ENCODE peak calls at places on chromosomes 5 and 9, in ten cellular contexts. One of them, this sample, is unnamed.

GRCh38 chr5:41246376-41246775 is 33.0 kb upstream of the C6 start:
- DNase-seq in HCT116: peak; percentile 39
- DNase-seq in bronchial epithelial cell: peak; percentile 86
- DNase-seq in uterus: peak; percentile 32
- DNase-seq in ovary: no peak
- DNase-seq in transverse colon: no peak
- DNase-seq in heart left ventricle: peak; percentile 40
- DNase-seq in brain microvascular endothelial cell: peak; percentile 15
- DNase-seq in prostate gland: no peak
- DNase-seq in K562: no peak
- DNase-seq in this sample: no peak

GRCh38 chr5:146111409-146111808 is 6.0 kb upstream of the PLAC8L1 start:
- DNase-seq in HCT116: no peak
- DNase-seq in bronchial epithelial cell: no peak
- DNase-seq in uterus: no peak
- DNase-seq in ovary: no peak
- DNase-seq in transverse colon: no peak
- DNase-seq in heart left ventricle: no peak
- DNase-seq in brain microvascular endothelial cell: no peak
- DNase-seq in prostate gland: no peak
- DNase-seq in K562: peak; percentile 92
- DNase-seq in this sample: no peak

GRCh38 chr5:172640139-172640538 is 924 bp upstream of the NEURL1B start:
- DNase-seq in HCT116: no peak
- DNase-seq in bronchial epithelial cell: no peak
- DNase-seq in uterus: no peak
- DNase-seq in ovary: no peak
- DNase-seq in transverse colon: no peak
- DNase-seq in heart left ventricle: no peak
- DNase-seq in brain microvascular endothelial cell: no peak
- DNase-seq in prostate gland: no peak
- DNase-seq in K562: no peak
- DNase-seq in this sample: no peak

GRCh38 chr5:67771221-67771620 is 444.3 kb upstream of the PIK3R1 start:
- DNase-seq in HCT116: no peak
- DNase-seq in bronchial epithelial cell: no peak
- DNase-seq in uterus: no peak
- DNase-seq in ovary: no peak
- DNase-seq in transverse colon: no peak
- DNase-seq in heart left ventricle: no peak
- DNase-seq in brain microvascular endothelial cell: no peak
- DNase-seq in prostate gland: no peak
- DNase-seq in K562: no peak
- DNase-seq in this sample: no peak

GRCh38 chr5:174065528-174066189 is 20.2 kb downstream of the NSG2 start:
- DNase-seq in HCT116: no peak
- DNase-seq in bronchial epithelial cell: no peak
- DNase-seq in uterus: no peak
- DNase-seq in ovary: no peak
- DNase-seq in transverse colon: no peak
- DNase-seq in heart left ventricle: no peak
- DNase-seq in brain microvascular endothelial cell: no peak
- DNase-seq in prostate gland: no peak
- DNase-seq in K562: no peak
- DNase-seq in this sample: peak; percentile 62

GRCh38 chr9:110452227-110452801 is 114.7 kb upstream of the TXNDC8 start:
- DNase-seq in HCT116: no peak
- DNase-seq in bronchial epithelial cell: peak; percentile 29
- DNase-seq in uterus: no peak
- DNase-seq in ovary: no peak
- DNase-seq in transverse colon: no peak
- DNase-seq in heart left ventricle: no peak
- DNase-seq in brain microvascular endothelial cell: no peak
- DNase-seq in prostate gland: no peak
- DNase-seq in K562: no peak
- DNase-seq in this sample: no peak

GRCh38 chr5:43573058-43573457 is 16.2 kb upstream of the PAIP1 start:
- DNase-seq in HCT116: no peak
- DNase-seq in bronchial epithelial cell: no peak
- DNase-seq in uterus: no peak
- DNase-seq in ovary: no peak
- DNase-seq in transverse colon: no peak
- DNase-seq in heart left ventricle: no peak
- DNase-seq in brain microvascular endothelial cell: no peak
- DNase-seq in prostate gland: no peak
- DNase-seq in K562: no peak
- DNase-seq in this sample: no peak

GRCh38 chr5:129820-130219 is 37.9 kb downstream of the PLEKHG4B start:
- DNase-seq in HCT116: no peak
- DNase-seq in bronchial epithelial cell: peak; percentile 21
- DNase-seq in uterus: no peak
- DNase-seq in ovary: no peak
- DNase-seq in transverse colon: no peak
- DNase-seq in heart left ventricle: no peak
- DNase-seq in brain microvascular endothelial cell: peak; percentile 58
- DNase-seq in prostate gland: no peak
- DNase-seq in K562: no peak
- DNase-seq in this sample: no peak

GRCh38 chr5:170393235-170393634 is 4.1 kb upstream of the KCNMB1 start:
- DNase-seq in HCT116: no peak
- DNase-seq in bronchial epithelial cell: no peak
- DNase-seq in uterus: no peak
- DNase-seq in ovary: no peak
- DNase-seq in transverse colon: no peak
- DNase-seq in heart left ventricle: no peak
- DNase-seq in brain microvascular endothelial cell: peak; percentile 5
- DNase-seq in prostate gland: no peak
- DNase-seq in K562: no peak
- DNase-seq in this sample: no peak

DNA sequence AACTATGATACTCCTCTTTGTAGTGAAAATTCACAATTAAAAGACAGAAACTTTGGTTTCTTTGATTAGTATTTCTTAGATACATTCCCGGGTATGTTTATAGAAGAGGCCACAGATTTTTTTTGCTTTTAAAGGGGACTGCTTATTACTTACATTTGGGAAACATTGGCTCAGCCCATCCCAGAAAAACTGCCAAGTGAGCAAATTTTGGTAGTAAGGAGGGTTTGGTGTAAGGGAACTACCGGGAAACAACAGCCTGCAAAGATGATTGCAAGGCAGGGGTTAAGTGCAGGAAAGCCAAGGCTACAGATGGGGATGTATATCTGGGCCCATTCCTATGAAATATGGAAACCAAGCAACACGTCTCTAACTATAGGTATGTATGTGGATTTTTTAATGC is 88.8 kb upstream of the SAP30L start:
- DNase-seq in HCT116: no peak
- DNase-seq in bronchial epithelial cell: no peak
- DNase-seq in uterus: no peak
- DNase-seq in ovary: no peak
- DNase-seq in transverse colon: no peak
- DNase-seq in heart left ventricle: no peak
- DNase-seq in brain microvascular endothelial cell: no peak
- DNase-seq in prostate gland: no peak
- DNase-seq in K562: no peak
- DNase-seq in this sample: no peak
- H3K4me3 ChIP-seq in HCT116: no peak overlapping the region
- H3K4me3 ChIP-seq in bronchial epithelial cell: no peak overlapping the region
- H3K4me3 ChIP-seq in uterus: no peak overlapping the region
- H3K4me3 ChIP-seq in ovary: no peak overlapping the region
- H3K4me3 ChIP-seq in transverse colon: no peak overlapping the region
- H3K4me3 ChIP-seq in heart left ventricle: no peak overlapping the region
- H3K4me3 ChIP-seq in brain microvascular endothelial cell: no peak overlapping the region
- H3K4me3 ChIP-seq in prostate gland: no peak overlapping the region
- H3K4me3 ChIP-seq in K562: no peak overlapping the region
- H3K4me3 ChIP-seq in this sample: no peak overlapping the region

DNA sequence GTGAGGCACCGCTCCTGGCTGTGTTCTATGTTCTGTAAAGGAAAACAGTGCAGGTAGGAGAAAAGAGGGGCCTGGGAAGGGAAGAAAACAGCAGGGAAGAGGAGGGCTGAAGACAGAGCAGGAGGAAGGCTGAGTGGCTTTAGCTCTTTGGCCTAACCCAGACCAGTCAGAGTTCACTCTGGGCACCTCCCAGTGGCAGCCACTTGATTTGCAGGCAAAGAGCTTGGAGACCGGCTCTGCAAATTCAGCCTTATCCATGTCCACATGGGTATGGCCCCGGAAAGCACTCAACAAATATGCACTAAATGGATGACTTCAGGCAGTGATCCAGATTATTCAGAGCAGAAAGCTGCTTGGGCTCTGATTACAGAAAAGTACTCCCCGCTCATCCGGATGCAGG is 4.4 kb upstream of the RNU6ATAC start:
- DNase-seq in HCT116: no peak
- DNase-seq in bronchial epithelial cell: no peak
- DNase-seq in uterus: no peak
- DNase-seq in ovary: no peak
- DNase-seq in transverse colon: no peak
- DNase-seq in heart left ventricle: no peak
- DNase-seq in brain microvascular endothelial cell: no peak
- DNase-seq in prostate gland: no peak
- DNase-seq in K562: peak; percentile 31
- DNase-seq in this sample: no peak
- TF ChIP-seq CTCF in HCT116: no peak
- TF ChIP-seq CTCF in bronchial epithelial cell: peak; percentile 19
- TF ChIP-seq CTCF in uterus: no peak
- TF ChIP-seq CTCF in ovary: no peak
- TF ChIP-seq CTCF in transverse colon: no peak
- TF ChIP-seq CTCF in heart left ventricle: no peak
- TF ChIP-seq CTCF in brain microvascular endothelial cell: peak; percentile 45
- TF ChIP-seq CTCF in prostate gland: no peak
- TF ChIP-seq CTCF in K562: peak; percentile 41
- TF ChIP-seq CTCF in this sample: no peak

GRCh38 chr5:16550316-16550952 is 66.4 kb downstream of the RETREG1 start:
- DNase-seq in HCT116: peak; percentile 56
- DNase-seq in bronchial epithelial cell: peak; percentile 56
- DNase-seq in uterus: no peak
- DNase-seq in ovary: no peak
- DNase-seq in transverse colon: peak; percentile 47
- DNase-seq in heart left ventricle: no peak
- DNase-seq in brain microvascular endothelial cell: no peak
- DNase-seq in prostate gland: no peak
- DNase-seq in K562: peak; percentile 81
- DNase-seq in this sample: peak; percentile 79
- H3K4me3 ChIP-seq in HCT116: no peak overlapping the region
- H3K4me3 ChIP-seq in bronchial epithelial cell: no peak overlapping the region
- H3K4me3 ChIP-seq in uterus: no peak overlapping the region
- H3K4me3 ChIP-seq in ovary: no peak overlapping the region
- H3K4me3 ChIP-seq in transverse colon: no peak overlapping the region
- H3K4me3 ChIP-seq in heart left ventricle: no peak overlapping the region
- H3K4me3 ChIP-seq in brain microvascular endothelial cell: no peak overlapping the region
- H3K4me3 ChIP-seq in prostate gland: no peak overlapping the region
- H3K4me3 ChIP-seq in K562: no peak overlapping the region
- H3K4me3 ChIP-seq in this sample: no peak overlapping the region

DNA sequence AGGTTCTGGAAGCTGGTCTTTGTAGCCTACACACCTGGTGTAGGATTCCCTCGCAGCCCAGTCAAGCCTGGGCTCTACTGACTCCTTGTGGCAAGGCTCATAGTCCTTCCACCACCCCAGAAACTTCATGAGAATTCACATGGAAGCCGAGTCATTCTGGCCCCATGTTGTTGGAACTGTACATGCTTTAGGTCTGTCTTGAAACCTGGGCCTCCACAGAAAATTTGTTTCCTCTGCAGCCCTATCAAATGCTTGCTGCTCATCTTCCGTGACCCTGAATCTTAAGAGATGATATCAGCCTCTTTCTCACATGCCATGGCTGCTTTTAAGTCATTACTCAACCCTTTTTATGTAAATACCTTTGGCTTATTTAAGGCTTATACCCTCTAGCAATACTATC is 113.4 kb upstream of the GRHPR start:
- DNase-seq in HCT116: no peak
- DNase-seq in bronchial epithelial cell: no peak
- DNase-seq in uterus: no peak
- DNase-seq in ovary: no peak
- DNase-seq in transverse colon: peak; percentile 23
- DNase-seq in heart left ventricle: no peak
- DNase-seq in brain microvascular endothelial cell: no peak
- DNase-seq in prostate gland: no peak
- DNase-seq in K562: peak; percentile 72
- DNase-seq in this sample: peak; percentile 37
- TF ChIP-seq CTCF in HCT116: no peak
- TF ChIP-seq CTCF in bronchial epithelial cell: peak; percentile 34
- TF ChIP-seq CTCF in uterus: no peak
- TF ChIP-seq CTCF in ovary: no peak
- TF ChIP-seq CTCF in transverse colon: no peak
- TF ChIP-seq CTCF in heart left ventricle: no peak
- TF ChIP-seq CTCF in brain microvascular endothelial cell: peak; percentile 55
- TF ChIP-seq CTCF in prostate gland: no peak
- TF ChIP-seq CTCF in K562: peak; percentile 73
- TF ChIP-seq CTCF in this sample: peak; percentile 45

GRCh38 chr5:86617309-86617755 is 409 bp upstream of the COX7C start:
- DNase-seq in HCT116: no peak
- DNase-seq in bronchial epithelial cell: no peak
- DNase-seq in uterus: no peak
- DNase-seq in ovary: no peak
- DNase-seq in transverse colon: no peak
- DNase-seq in heart left ventricle: no peak
- DNase-seq in brain microvascular endothelial cell: no peak
- DNase-seq in prostate gland: no peak
- DNase-seq in K562: peak; percentile 24
- DNase-seq in this sample: no peak
- H3K4me3 ChIP-seq in HCT116: peak overlapping the region; percentile 96
- H3K4me3 ChIP-seq in bronchial epithelial cell: no peak overlapping the region
- H3K4me3 ChIP-seq in uterus: no peak overlapping the region
- H3K4me3 ChIP-seq in ovary: no peak overlapping the region
- H3K4me3 ChIP-seq in transverse colon: peak overlapping the region; percentile 97
- H3K4me3 ChIP-seq in heart left ventricle: peak overlapping the region; percentile 95
- H3K4me3 ChIP-seq in brain microvascular endothelial cell: no peak overlapping the region
- H3K4me3 ChIP-seq in prostate gland: no peak overlapping the region
- H3K4me3 ChIP-seq in K562: no peak overlapping the region
- H3K4me3 ChIP-seq in this sample: no peak overlapping the region